ENCODE peak calls at places on chromosomes 2 and 18, in ten cellular contexts. E is IMR-90, K is body of pancreas, Y is tibial nerve, Q is spleen, V is uterus, G is breast epithelium, X is adrenal gland, B is ovary, U is transverse colon. Z is an unnamed sample.
A peak's percentile ranks its signal among the peaks of the same experiment; 100 is the strongest.

GRCh38 chr18:13606589-13607254 is 119.6 kb downstream of the FAM210A start:
- DNase-seq in G (no peak), E (no peak), X (no peak), B (no peak), Y (no peak), Q (no peak), V (no peak), U (no peak), K (no peak), Z (no peak)

GRCh38 chr2:222869252-222869560 is 8.4 kb downstream of the ACSL3 start:
- DNase-seq in X (no peak), K (no peak), V (no peak), U (no peak), Q (no peak), Y (no peak), E (no peak), B (no peak), G (no peak), Z (no peak)

GRCh38 chr2:106197878-106198277 is 3.8 kb upstream of the UXS1 start:
- DNase-seq in K (peak; percentile 34), Y (no peak), Q (no peak), G (no peak), X (no peak), B (no peak), V (no peak), U (no peak), E (peak; percentile 92), Z (no peak)

GRCh38 chr2:72934683-72935610 is 17.6 kb downstream of the EMX1 start:
- DNase-seq in V (no peak), G (no peak), Y (no peak), B (no peak), X (no peak), K (peak; percentile 36), E (no peak), U (peak; percentile 43), Q (peak; percentile 50), Z (no peak)

GRCh38 chr2:12759248-12759647 is 42.5 kb downstream of the TRIB2 start:
- DNase-seq in Q (no peak), V (no peak), B (no peak), U (no peak), G (no peak), K (no peak), E (peak; percentile 91), X (no peak), Y (no peak), Z (peak; percentile 77)

GRCh38 chr2:157077753-157078152 is 179.8 kb upstream of the GALNT5 start:
- DNase-seq in E (no peak), B (no peak), X (no peak), K (no peak), U (no peak), V (no peak), G (no peak), Q (no peak), Y (no peak), Z (no peak)

GRCh38 chr2:16142383-16143361 is 202.3 kb downstream of the MYCN start:
- DNase-seq in B (no peak), E (no peak), G (no peak), V (no peak), U (no peak), K (peak; percentile 71), Q (no peak), Y (no peak), X (no peak), Z (no peak)

GRCh38 chr18:37249171-37249886 is 316.3 kb downstream of the CELF4 start:
- DNase-seq in X (no peak), U (no peak), E (no peak), Y (no peak), Q (peak; percentile 56), B (no peak), G (peak; percentile 24), K (no peak), V (no peak), Z (no peak)

DNA sequence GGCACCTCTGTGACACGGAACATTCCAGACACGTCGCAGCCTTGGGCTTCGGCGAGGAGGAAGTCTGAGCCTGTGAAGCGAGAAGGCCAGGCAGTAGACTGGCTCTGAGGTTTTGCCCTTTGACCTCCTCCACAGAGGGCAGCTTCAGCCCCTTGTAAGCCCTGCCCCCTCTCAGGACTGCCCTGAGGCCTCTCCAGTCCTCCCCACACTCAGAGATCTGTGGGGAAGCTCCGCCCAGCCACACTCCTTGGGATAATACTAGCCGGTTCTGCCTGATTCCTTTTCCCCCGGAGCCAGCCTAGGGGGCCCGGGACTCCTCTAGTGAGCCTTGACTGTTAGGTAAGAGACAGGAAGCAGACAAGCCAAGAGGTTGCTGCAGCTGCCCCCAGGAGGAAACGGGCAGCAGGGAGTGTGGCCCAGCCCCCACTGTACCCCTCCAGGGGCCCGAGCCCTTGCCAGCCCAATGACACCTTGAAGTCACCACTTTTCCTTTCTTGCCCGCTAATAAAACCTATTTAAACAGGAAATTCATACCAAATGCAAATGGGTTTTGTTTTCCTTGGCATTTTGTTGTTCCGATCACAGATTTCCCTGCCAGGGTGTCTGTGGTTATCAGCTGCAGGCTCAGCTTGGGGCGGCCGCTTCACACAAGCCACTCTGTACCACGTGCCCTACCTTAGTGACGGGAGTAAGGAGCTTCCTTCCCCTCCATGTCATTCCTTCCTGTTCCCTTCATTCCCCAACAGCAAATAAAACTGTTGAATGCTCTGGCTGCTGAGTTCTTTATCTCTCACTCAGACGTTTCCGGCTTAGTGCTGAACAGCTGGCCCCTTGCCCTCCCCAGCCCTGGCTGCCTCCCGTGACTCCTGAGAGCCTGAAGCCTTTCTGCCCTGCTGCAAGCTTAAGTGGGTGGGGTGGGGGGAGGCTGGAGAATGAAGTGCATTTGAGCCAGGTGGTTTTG is 124.7 kb downstream of the CABLES1 start:
- DNase-seq in K (peak; percentile 79), X (peak; percentile 73), Y (peak; percentile 35), U (peak; percentile 68), V (peak; percentile 84), B (peak; percentile 72), Q (peak; percentile 86), E (peak; percentile 82), G (peak; percentile 88), Z (peak; percentile 87)
- H3K4me1 ChIP-seq in K (peaks cover 19% of the 10 kb centered on the region), X (no peaks in the 10 kb centered on the region), Y (peaks cover 17% of the 10 kb centered on the region), U (peaks cover 15% of the 10 kb centered on the region), V (no peaks in the 10 kb centered on the region), B (peaks cover 12% of the 10 kb centered on the region), Q (peaks cover 36% of the 10 kb centered on the region), E (peaks cover 29% of the 10 kb centered on the region), G (peaks cover 14% of the 10 kb centered on the region), Z (peaks cover 18% of the 10 kb centered on the region)

DNA sequence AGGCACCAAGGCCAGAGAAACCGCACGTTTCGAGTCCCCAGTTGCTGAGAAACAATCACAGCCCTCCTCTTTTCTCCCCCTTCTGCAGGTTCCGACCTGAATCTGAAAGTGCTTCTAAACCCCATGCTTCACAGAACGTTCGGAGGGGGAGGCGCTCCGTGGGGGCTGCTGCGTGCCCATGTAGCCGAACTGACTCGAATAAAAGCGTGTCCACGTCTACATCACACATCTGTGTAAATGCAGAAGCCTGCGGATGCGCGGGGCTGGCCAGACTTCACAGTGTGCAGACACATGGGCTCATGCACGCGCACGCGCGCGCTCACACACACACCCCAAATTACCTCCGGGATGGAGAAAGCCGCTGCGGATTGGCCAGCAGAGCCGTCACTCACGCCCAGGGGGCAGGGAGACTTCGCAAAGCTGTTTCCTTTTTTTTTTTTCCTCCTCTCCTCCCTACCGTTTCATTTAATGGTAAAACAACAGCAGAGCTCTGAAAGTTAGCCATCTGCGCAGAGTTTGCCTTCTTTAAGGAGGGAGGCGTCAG is 2.3 kb downstream of the ZNF516 start:
- DNase-seq in K (peak; percentile 98), Q (peak; percentile 99), Y (peak; percentile 100), U (peak; percentile 99), G (peak; percentile 99), B (peak; percentile 100), X (peak; percentile 98), E (peak; percentile 99), V (peak; percentile 100), Z (peak; percentile 100)
- TF ChIP-seq POLR2A in K (peak; percentile 61), Q (no peak), Y (peak; percentile 64), U (peak; percentile 66), G (no peak), B (peak; percentile 62), X (no peak), E (no peak), V (peak; percentile 55), Z (peak; percentile 38)

GRCh38 chr2:121153516-121153915 is 131.5 kb downstream of the TFCP2L1 start:
- DNase-seq in E (no peak), Q (no peak), B (no peak), K (no peak), Y (no peak), U (no peak), G (no peak), V (no peak), X (no peak), Z (no peak)

GRCh38 chr2:121151311-121152109 is 133.5 kb downstream of the TFCP2L1 start:
- DNase-seq in B (no peak), V (no peak), X (no peak), K (no peak), Q (no peak), Y (no peak), U (peak; percentile 88), E (no peak), G (peak; percentile 65), Z (no peak)

GRCh38 chr2:121155502-121156056 is 129.4 kb downstream of the TFCP2L1 start:
- DNase-seq in Q (no peak), K (peak; percentile 93), G (peak; percentile 53), X (no peak), B (no peak), E (no peak), V (no peak), Y (no peak), U (peak; percentile 86), Z (no peak)

GRCh38 chr2:121150713-121151112 is 134.3 kb downstream of the TFCP2L1 start:
- DNase-seq in K (no peak), E (no peak), G (no peak), U (no peak), Y (no peak), V (no peak), X (no peak), Q (no peak), B (no peak), Z (no peak)

DNA sequence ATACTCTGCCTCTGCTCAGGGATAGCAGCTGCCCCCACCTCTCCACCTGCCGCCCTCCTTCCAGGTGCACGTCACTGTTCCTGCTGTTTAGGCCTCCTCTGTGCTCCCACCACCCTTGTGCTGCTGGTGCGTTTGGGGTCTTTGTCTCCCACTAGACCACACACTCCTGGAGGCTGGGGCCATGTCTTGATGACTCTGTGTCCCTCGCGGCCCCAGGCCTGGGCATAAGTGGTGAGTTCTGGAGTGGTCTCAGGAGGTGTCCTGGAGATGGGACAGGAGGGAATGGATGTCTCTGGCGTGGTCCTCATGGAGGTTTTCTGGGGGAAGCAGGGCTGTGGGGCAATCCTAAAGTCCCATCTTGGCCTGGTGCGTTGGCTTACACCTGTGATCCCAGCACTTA is 132.1 kb downstream of the TFCP2L1 start:
- DNase-seq in V (no peak), K (no peak), Y (no peak), Q (no peak), X (no peak), U (no peak), B (no peak), G (no peak), E (no peak), Z (no peak)
- TF ChIP-seq CTCF in V (no peak), K (no peak), Y (no peak), Q (no peak), X (no peak), U (no peak), B (no peak), G (no peak), E (no peak), Z (no peak)

DNA sequence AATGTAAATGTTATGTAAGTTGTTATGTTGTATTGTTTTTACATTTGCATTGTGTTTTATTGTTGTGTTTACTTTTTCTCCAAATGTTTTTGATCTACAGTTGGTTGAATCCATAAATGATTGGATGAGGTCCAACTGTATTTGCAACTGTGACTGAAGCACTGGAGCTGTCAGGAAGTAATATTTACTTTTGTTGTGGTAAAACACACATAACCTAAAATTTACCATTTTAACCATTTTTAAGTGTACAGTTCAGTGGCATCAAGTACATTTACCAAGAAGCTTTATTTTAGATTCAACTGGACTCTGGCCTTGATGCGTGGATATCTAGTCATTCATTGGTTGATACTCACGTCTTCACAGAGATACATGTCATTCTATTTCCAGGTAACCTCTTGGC is 181.8 kb downstream of the THADA start:
- DNase-seq in K (no peak), E (no peak), B (no peak), Y (no peak), Q (no peak), U (no peak), G (no peak), X (no peak), V (no peak), Z (no peak)
- H3K4me1 ChIP-seq in K (no peaks in the 10 kb centered on the region), E (no peaks in the 10 kb centered on the region), B (peaks cover 3% of the 10 kb centered on the region), Y (peaks cover 32% of the 10 kb centered on the region), Q (peaks cover 42% of the 10 kb centered on the region), U (peaks cover 5% of the 10 kb centered on the region), G (no peaks in the 10 kb centered on the region), X (no peaks in the 10 kb centered on the region), V (peaks cover 22% of the 10 kb centered on the region), Z (peaks cover 39% of the 10 kb centered on the region)

Z was measured in sigmoid colon.